ENCODE peak calls at places on chromosomes 11 and 22, in five cellular contexts. K is small intestine; W is CD8-positive, alpha-beta T cell; H is ascending aorta; F is uterus. Q is an unnamed sample. For H3K4me1 and H3K27me3, the result is how much of the 10 kb centered on the place peaks cover.

GRCh38 chr11:774873-775592 is 2.3 kb downstream of the GATD1 start:
- DNase-seq in F (peak), H (no peak), K (no peak), W (no peak), Q (no peak)

GRCh38 chr11:46738887-46739286 is 19.9 kb downstream of the F2 start:
- DNase-seq in F (no peak), H (no peak), K (peak), W (no peak), Q (no peak)

GRCh38 chr11:15896544-15896943 is 459.8 kb downstream of the SOX6 start:
- DNase-seq in W (no peak), H (no peak), K (no peak), F (no peak), Q (no peak)

GRCh38 chr11:125123947-125124633 is 12.7 kb upstream of the TMEM218 start:
- DNase-seq in K (peak), F (peak), W (peak), H (no peak), Q (peak)

GRCh38 chr11:20964985-20965384 is 295.6 kb downstream of the NELL1 start:
- DNase-seq in K (no peak), H (no peak), W (no peak), F (no peak), Q (no peak)

GRCh38 chr11:118412921-118413320 is 11.5 kb downstream of the ATP5MG start:
- DNase-seq in W (no peak), H (no peak), F (no peak), K (no peak), Q (no peak)

GRCh38 chr11:119422505-119423416 is at the start of gene THY1:
- DNase-seq in W (no peak), K (no peak), H (no peak), F (peak), Q (no peak)

GRCh38 chr22:35150163-35151107 is 84.5 kb downstream of the ISX start:
- DNase-seq in H (no peak), K (peak), W (peak), F (peak), Q (peak)

GRCh38 chr11:108223449-108224149 is 732 bp downstream of the ATM start:
- DNase-seq in K (peak), F (no peak), H (no peak), W (peak), Q (no peak)

GRCh38 chr11:47523491-47524199 is 29.3 kb downstream of the CELF1 start:
- DNase-seq in F (peak), K (peak), H (no peak), W (peak), Q (peak)

GRCh38 chr22:36860821-36861659 is at the start of gene NCF4:
- DNase-seq in H (peak), K (peak), W (peak), F (no peak), Q (peak)

GRCh38 chr11:128519353-128519752 is 68.0 kb downstream of the ETS1 start:
- DNase-seq in K (no peak), H (no peak), F (no peak), W (no peak), Q (no peak)

GRCh38 chr11:134514354-134514951 is 102.4 kb upstream of the B3GAT1 start:
- DNase-seq in K (no peak), H (no peak), F (no peak), W (no peak), Q (peak)

GRCh38 chr22:45889539-45890350 is 87.2 kb downstream of the WNT7B start:
- DNase-seq in F (no peak), W (no peak), H (no peak), K (no peak), Q (no peak)

GRCh38 chr22:45172872-45173585 is 9.3 kb downstream of the NUP50 start:
- DNase-seq in K (no peak), H (no peak), W (no peak), F (no peak), Q (no peak)

GRCh38 chr11:12404461-12404860 is 27.1 kb downstream of the PARVA start:
- DNase-seq in W (no peak), K (no peak), H (no peak), F (no peak), Q (no peak)

GRCh38 chr22:19749876-19750275 is 10.7 kb upstream of the TBX1 start:
- DNase-seq in K (no peak), H (no peak), W (no peak), F (no peak), Q (no peak)

GRCh38 chr11:70740475-70740825 is 342.1 kb downstream of the CTTN start:
- DNase-seq in F (no peak), W (no peak), H (no peak), K (no peak), Q (no peak)

GRCh38 chr11:11806074-11806473 is 35.7 kb upstream of the USP47 start:
- DNase-seq in W (no peak), K (no peak), H (no peak), F (no peak), Q (no peak)

GRCh38 chr22:40685406-40685805 is 6.1 kb downstream of the MCHR1 start:
- DNase-seq in K (peak), F (no peak), W (peak), H (no peak), Q (no peak)

GRCh38 chr22:42419328-42419881 is 12.8 kb downstream of the NFAM1 start:
- DNase-seq in H (no peak), F (no peak), K (no peak), W (no peak), Q (no peak)

GRCh38 chr11:64723907-64724862 is 1.2 kb upstream of the NRXN2 start:
- DNase-seq in K (no peak), F (no peak), H (no peak), W (no peak), Q (no peak)

GRCh38 chr11:69925366-69926196 is 106.4 kb upstream of the FGF3 start:
- DNase-seq in F (peak), W (no peak), K (no peak), H (no peak), Q (no peak)

GRCh38 chr11:62560566-62561103 is 13.1 kb downstream of the EEF1G start:
- DNase-seq in W (peak), H (peak), K (peak), F (peak), Q (peak)

GRCh38 chr11:19905280-19905853 is 192.7 kb downstream of the NAV2 start:
- DNase-seq in H (no peak), F (no peak), K (peak), W (no peak), Q (no peak)

GRCh38 chr11:92225563-92226308 is 1.1 kb downstream of the FAT3 start:
- DNase-seq in K (no peak), H (no peak), W (no peak), F (no peak), Q (no peak)

GRCh38 chr11:110097459-110098012 is 4.3 kb downstream of the ZC3H12C start:
- DNase-seq in K (no peak), W (no peak), H (no peak), F (no peak), Q (no peak)
- H3K4me1 ChIP-seq in K (under half), W (under half), H (under half), F (under half), Q (under half)

DNA sequence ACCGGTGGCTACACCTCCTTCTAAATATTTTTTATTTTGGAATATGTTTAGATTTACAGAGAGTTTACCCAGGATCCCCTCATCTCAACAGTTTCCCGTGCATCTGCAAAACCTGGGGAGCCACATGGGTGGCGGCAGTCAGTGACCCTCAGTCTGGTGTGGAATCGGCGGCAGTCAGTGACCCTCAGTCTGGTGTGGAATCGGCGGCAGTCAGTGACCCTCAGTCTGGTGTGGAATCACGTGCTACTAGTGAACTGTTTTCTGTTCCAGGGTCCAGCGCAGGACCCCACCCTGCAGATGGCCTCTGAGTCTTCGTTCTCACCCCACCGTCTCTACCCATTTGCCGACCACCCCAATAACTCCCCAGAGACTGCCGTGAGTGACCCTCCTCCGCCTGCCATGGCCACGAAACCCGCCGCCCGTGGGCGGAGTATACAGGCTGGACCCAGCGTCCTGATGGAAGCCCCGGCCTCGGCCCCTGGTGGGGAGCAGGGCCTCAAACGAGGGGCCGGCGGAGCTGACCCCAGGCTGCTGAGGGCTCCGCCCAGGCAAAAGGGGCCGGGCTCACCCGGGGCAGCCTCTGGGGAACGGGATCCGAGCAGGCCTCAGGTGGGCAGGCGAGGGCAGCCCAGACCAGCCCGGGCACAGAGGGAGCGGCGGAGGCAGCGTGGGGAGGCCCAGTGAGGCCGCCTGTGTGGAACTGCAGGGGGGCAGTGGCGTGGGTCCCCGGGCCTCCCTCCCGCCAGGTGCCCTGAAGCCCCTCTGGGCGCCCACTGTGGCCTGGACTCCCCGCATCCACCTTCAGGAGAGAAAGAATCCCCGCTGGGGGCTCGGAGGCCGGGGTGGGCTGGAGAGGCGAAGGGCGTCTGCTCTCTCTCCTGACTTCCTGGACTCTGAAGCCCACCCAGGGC is 2.5 kb downstream of the IL17REL start:
- DNase-seq in K (no peak), H (no peak), W (no peak), F (no peak), Q (no peak)
- H3K27me3 ChIP-seq in K (under half), H (under half), W (under half), F (under half), Q (under half)

GRCh38 chr11:67410369-67410831 is 5.1 kb upstream of the CARNS1 start:
- DNase-seq in K (no peak), W (no peak), F (no peak), H (no peak), Q (no peak)

GRCh38 chr11:67410984-67411784 is 4.3 kb upstream of the CARNS1 start:
- DNase-seq in K (no peak), H (no peak), W (no peak), F (no peak), Q (no peak)

GRCh38 chr11:67409261-67409666 is 5.4 kb downstream of the TBC1D10C start:
- DNase-seq in H (no peak), F (no peak), W (peak), K (peak), Q (no peak)

GRCh38 chr11:67408437-67409200 is 4.7 kb downstream of the TBC1D10C start:
- DNase-seq in W (peak), F (no peak), K (no peak), H (no peak), Q (no peak)

DNA sequence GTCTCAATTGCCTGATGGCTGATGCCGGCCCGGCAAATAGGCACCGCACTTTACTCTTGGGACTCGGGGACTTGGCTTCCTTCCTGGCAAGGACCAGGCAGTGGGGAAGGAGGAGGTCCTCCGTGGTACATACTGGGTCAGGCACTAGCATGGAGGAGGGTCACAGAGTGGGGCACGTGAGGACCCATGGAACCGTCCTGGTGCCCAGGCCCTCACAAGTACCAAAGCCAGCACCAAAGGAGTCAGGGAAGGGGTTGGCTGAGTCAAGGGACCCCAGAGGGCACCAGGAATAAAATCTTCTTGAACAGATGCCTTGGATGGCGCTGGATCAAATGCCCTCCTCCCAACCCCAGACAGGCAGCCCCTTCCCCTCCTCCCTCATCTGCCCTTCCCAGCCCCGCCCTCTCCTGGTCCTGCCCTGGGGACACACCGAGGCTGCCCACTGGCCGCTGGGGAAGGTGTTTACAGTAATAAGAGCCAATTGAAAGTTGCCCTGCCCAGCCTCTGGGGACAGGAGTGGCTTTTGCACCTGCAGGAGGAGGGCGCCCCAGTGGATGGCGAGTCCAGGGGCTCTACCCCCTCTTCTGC is 5.6 kb upstream of the CARNS1 start:
- DNase-seq in F (no peak), W (no peak), H (no peak), K (peak), Q (no peak)
- H3K4me1 ChIP-seq in F (under half), W (half or more), H (under half), K (under half), Q (under half)

DNA sequence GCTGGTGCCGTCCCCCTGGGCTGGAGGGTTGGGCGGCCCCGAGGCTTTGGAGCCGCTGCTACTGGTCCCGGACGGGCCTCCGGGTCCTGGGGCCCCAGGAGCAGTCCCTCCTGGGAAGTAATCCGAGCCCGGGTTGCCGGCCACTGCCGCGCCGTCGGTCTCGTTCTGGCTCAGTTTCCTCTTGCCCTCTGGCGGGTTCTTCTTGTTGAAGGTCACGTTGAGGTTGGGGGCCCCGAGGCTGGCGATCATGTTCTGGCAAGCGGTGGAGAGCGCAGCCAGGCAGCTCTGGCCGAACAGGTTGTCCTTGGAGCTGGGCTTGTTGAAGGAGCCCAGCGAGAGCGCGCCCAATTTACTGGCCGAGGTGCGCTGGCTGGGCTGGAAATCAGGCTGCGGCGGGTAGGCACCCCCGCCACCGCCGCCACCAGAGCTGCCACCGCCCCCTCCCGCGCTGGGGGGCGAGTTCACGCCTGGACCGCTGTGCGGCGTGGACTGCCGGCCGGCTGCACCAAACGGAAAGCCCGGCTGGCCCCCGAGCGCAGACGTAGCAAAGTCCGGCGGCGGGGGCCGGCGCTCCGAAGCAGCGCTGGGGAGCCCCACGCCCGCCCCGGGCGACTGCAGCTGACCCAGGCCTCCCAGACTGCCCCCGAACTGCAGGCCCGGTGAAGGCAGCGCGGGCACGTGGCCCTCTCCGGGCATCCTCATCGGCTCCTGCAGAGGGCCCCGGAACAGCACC is 3.6 kb downstream of the MN1 start:
- DNase-seq in K (no peak), H (no peak), F (no peak), W (no peak), Q (no peak)
- H3K27me3 ChIP-seq in K (under half), H (under half), F (under half), W (under half), Q (under half)

GRCh38 chr11:78349614-78350013 is 68.0 kb downstream of the GAB2 start:
- DNase-seq in W (no peak), H (no peak), K (no peak), F (no peak), Q (no peak)
- H3K4me1 ChIP-seq in W (under half), H (half or more), K (under half), F (under half), Q (under half)

GRCh38 chr22:25930710-25931353 is 188.8 kb downstream of the MYO18B start:
- DNase-seq in K (no peak), F (no peak), W (no peak), H (no peak), Q (peak)

GRCh38 chr22:25935266-25936058 is 193.5 kb downstream of the MYO18B start:
- DNase-seq in W (no peak), K (no peak), F (no peak), H (no peak), Q (no peak)

GRCh38 chr22:25930083-25930482 is 188.1 kb downstream of the MYO18B start:
- DNase-seq in K (no peak), F (no peak), W (no peak), H (no peak), Q (no peak)

GRCh38 chr22:25929479-25929878 is 187.5 kb downstream of the MYO18B start:
- DNase-seq in W (no peak), K (no peak), F (no peak), H (no peak), Q (no peak)

DNA sequence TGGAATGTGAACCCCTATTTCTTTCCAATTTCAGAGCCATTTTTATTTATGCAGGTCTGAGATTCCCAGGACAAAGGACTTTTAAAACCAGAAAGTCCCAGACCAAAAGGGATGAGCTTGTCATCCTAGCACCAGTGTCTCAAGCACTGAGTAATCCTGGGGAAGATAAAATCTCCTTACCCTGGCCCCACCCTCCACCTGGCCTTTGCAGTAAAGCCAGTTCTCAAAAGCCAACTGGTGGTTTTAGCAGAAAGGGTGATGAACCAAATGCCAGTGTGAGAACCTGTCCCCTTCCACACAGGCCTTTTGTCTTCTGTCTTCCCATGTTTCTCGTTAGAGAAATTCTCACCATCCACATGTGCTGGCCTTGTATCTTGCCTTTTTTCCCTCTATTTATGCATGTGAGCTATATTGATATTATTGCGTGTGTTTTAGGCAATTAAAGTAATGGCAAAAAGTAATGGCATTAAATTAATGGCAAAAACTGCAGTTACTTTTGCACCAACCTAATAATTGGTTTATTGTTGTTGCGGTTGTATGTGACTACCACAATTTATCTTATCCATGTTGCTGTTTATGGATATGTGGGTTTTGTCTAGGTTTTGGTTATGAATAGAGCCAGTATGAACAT is 191.3 kb downstream of the MYO18B start:
- DNase-seq in W (no peak), F (no peak), K (no peak), H (no peak), Q (no peak)
- H3K27me3 ChIP-seq in W (under half), F (under half), K (under half), H (under half), Q (under half)

GRCh38 chr22:32158712-32159533 is at the start of gene C22orf42:
- DNase-seq in K (no peak), F (no peak), W (no peak), H (no peak), Q (no peak)
- H3K4me1 ChIP-seq in K (under half), F (under half), W (under half), H (under half), Q (under half)

GRCh38 chr11:113322158-113322557 is 7.8 kb downstream of the TTC12 start:
- DNase-seq in K (no peak), W (no peak), H (no peak), F (no peak), Q (no peak)

GRCh38 chr11:113319085-113319484 is 4.7 kb downstream of the TTC12 start:
- DNase-seq in F (no peak), K (no peak), W (no peak), H (no peak), Q (no peak)

GRCh38 chr11:113329725-113330124 is 15.3 kb downstream of the TTC12 start:
- DNase-seq in F (no peak), H (no peak), W (no peak), K (no peak), Q (no peak)

GRCh38 chr11:113324250-113324649 is 9.9 kb downstream of the TTC12 start:
- DNase-seq in H (no peak), F (no peak), K (no peak), W (no peak), Q (no peak)
- H3K27me3 ChIP-seq in H (under half), F (under half), K (under half), W (under half), Q (under half)

GRCh38 chr11:58844600-58844999 is at the start of gene GLYATL2:
- DNase-seq in K (no peak), W (no peak), H (no peak), F (no peak), Q (no peak)
- H3K4me1 ChIP-seq in K (under half), W (under half), H (under half), F (under half), Q (under half)

GRCh38 chr11:113954235-113954634 is 20.7 kb upstream of the HTR3A start:
- DNase-seq in K (no peak), F (no peak), H (no peak), W (no peak), Q (no peak)

GRCh38 chr11:113949891-113950290 is 25.0 kb upstream of the HTR3A start:
- DNase-seq in H (no peak), F (no peak), W (no peak), K (no peak), Q (no peak)

GRCh38 chr11:113952588-113952987 is 22.3 kb upstream of the HTR3A start:
- DNase-seq in F (no peak), H (no peak), K (no peak), W (no peak), Q (no peak)

GRCh38 chr11:113952070-113952469 is 22.8 kb upstream of the HTR3A start:
- DNase-seq in H (no peak), K (no peak), W (no peak), F (no peak), Q (no peak)

GRCh38 chr11:113951487-113951886 is 23.4 kb upstream of the HTR3A start:
- DNase-seq in K (no peak), W (no peak), H (no peak), F (no peak), Q (no peak)
- H3K27me3 ChIP-seq in K (under half), W (under half), H (under half), F (under half), Q (under half)